ENCODE peak calls at places on chromosomes 2 and 18, in four cellular contexts. V is heart left ventricle, A is ovary, N is fibroblast of lung. H is an unnamed sample.

GRCh38 chr2:119760237-119760807 is 600 bp downstream of the PTPN4 start:
- DNase-seq in V (no peak), A (peak; percentile 56), N (no peak), H (peak; percentile 25)

GRCh38 chr2:85459771-85460170 is 41.3 kb downstream of the SH2D6 start:
- DNase-seq in V (no peak), A (no peak), N (no peak), H (no peak)

GRCh38 chr18:2906522-2907458 is 60.0 kb downstream of the EMILIN2 start:
- DNase-seq in A (peak; percentile 73), N (no peak), V (no peak), H (no peak)

GRCh38 chr2:240129731-240130392 is 6.2 kb downstream of the COPS9 start:
- DNase-seq in A (no peak), N (no peak), V (no peak), H (no peak)

GRCh38 chr2:188201639-188202038 is 90.0 kb upstream of the GULP1 start:
- DNase-seq in A (no peak), N (no peak), V (no peak), H (no peak)

GRCh38 chr2:98927059-98927458 is 9.0 kb downstream of the CRACDL start:
- DNase-seq in A (no peak), V (no peak), N (no peak), H (no peak)

GRCh38 chr2:63053235-63053888 is 2.7 kb downstream of the OTX1 start:
- DNase-seq in V (no peak), A (no peak), N (no peak), H (no peak)

GRCh38 chr18:55781481-55781957 is 193.5 kb upstream of the TCF4 start:
- DNase-seq in A (peak; percentile 31), V (peak; percentile 57), N (peak; percentile 83), H (no peak)

GRCh38 chr2:189849550-189849949 is 65.3 kb downstream of the PMS1 start:
- DNase-seq in V (no peak), N (no peak), A (no peak), H (no peak)

GRCh38 chr2:50606860-50607259 is 425.1 kb downstream of the NRXN1 start:
- DNase-seq in A (no peak), V (no peak), N (peak; percentile 6), H (no peak)

GRCh38 chr18:52937840-52938239 is 597.8 kb downstream of the DCC start:
- DNase-seq in N (no peak), A (no peak), V (no peak), H (no peak)

GRCh38 chr18:79637921-79638855 is 41.4 kb upstream of the CTDP1 start:
- DNase-seq in A (no peak), N (no peak), V (no peak), H (no peak)

GRCh38 chr2:119436993-119437772 is 5.5 kb downstream of the TMEM37 start:
- DNase-seq in V (no peak), A (no peak), N (no peak), H (no peak)

GRCh38 chr2:77270433-77270832 is 251.7 kb downstream of the LRRTM4 start:
- DNase-seq in N (peak; percentile 0), V (no peak), A (no peak), H (no peak)

GRCh38 chr2:96315400-96316071 is 9.6 kb upstream of the ITPRIPL1 start:
- DNase-seq in N (no peak), V (no peak), A (no peak), H (no peak)

GRCh38 chr2:189002079-189002478 is 27.9 kb downstream of the COL3A1 start:
- DNase-seq in V (no peak), A (no peak), N (peak; percentile 52), H (no peak)

GRCh38 chr18:58996131-58996632 is 131.5 kb downstream of the ZNF532 start:
- DNase-seq in N (peak; percentile 80), A (no peak), V (peak; percentile 76), H (no peak)
- TF ChIP-seq CTCF in N (no peak), A (no peak), V (no peak), H (no peak)

DNA sequence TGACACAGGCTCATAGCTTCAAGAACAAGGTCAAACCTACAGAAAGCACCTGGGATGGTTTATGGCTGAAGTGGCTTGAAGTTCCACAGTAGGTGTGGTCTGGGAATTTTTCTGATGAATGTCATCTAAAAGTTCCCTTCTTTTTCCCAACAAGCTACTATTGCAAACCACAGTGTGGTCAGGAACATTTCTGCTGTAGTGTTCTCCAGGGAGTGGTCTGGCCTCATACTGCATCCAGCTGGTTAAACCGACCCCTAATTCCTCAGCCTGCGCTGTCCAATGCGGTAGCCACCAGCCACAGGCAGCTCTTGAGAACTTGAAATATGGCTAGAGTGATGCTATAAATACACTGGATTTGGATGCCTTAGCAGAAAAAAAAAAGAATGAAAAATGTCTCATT is 92.7 kb downstream of the FAM124B start:
- DNase-seq in V (no peak), A (no peak), N (peak; percentile 15), H (no peak)
- TF ChIP-seq CTCF in V (no peak), A (no peak), N (no peak), H (no peak)

GRCh38 chr18:9792565-9793226 is 84.6 kb downstream of the RAB31 start:
- DNase-seq in A (no peak), V (no peak), N (no peak), H (no peak)
- TF ChIP-seq CTCF in A (no peak), V (peak; percentile 45), N (peak; percentile 25), H (no peak)

DNA sequence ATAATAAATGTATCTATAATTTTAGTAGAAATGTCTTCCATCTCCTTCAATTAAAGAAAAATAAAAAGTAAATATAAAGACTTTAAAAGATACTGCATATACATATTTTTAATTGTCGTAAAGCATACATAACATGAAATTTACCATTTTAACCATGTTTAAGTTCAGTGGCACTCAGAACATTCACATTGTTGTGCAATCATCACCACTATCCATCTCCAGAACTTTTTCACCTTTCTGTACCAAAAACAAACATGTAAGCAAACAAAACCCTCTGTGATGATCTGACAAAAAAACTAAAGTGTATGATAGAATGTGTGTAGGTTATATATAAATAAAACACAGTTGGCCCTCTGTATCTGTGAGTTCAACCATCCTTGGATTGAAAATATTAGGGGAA is 13.4 kb upstream of the DCTN1 start:
- DNase-seq in V (no peak), N (no peak), A (no peak), H (no peak)
- TF ChIP-seq CTCF in V (no peak), N (no peak), A (no peak), H (no peak)

DNA sequence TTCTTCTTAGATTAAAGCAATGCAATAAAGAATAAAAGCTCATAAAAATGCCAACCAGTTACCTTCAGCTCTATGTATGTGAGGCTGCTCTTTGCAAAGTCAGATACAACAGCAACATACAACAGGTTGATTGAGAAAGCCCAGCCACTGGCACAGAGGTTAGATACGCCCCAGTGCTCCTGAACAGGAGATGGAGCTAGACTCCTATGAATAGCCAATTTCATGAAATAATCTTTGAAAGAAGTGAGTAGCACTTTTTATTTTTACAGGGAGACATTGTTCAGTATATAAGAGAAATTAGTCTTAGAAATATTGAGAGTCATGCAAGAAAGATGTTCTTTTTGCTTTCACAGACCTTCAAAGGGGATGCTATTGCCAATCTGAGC is 362.4 kb upstream of the MEX3C start:
- DNase-seq in V (no peak), A (no peak), N (no peak), H (no peak)
- TF ChIP-seq CTCF in V (peak; percentile 11), A (no peak), N (no peak), H (no peak)

DNA sequence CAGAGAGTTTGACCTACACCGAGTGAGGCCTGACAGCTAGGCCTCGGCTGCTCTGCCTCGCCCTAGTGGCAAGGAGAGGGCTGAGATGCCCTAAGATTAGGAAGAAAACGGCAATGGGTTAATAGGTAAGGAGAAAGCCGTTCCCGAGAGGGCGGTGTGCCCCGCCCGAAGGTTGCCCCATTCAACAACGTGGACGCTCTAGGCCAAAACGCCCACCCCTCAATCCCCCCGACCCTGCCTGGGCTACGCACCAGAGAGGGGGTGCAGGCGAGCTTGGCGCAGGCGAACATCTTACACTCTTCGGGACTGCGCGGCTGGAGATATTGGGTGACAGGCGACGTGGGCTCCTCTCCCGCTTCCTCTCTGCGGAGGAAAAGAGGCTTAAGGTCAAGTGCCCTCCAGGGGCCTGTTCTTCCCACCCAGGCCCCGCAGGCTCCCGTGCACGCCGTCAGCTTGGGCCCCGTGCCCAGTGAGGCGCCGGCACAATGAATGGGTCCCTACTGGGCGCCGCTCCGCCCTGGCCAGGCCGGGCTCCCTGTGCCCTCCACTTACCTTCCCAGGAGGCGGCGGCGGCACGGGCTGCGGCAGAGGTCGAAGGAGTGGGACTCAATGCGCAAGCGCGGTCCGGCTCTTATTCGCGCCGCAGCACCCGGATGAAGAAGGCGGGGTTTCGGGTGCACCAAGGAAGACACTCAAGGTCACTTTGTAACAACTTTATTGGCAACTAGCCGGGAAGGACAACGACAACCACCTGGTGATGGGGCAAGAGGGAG is at the start of gene ATP5MC3:
- DNase-seq in N (peak; percentile 96), A (peak; percentile 92), V (peak; percentile 93), H (peak; percentile 79)
- TF ChIP-seq CTCF in N (peak; percentile 20), A (no peak), V (no peak), H (no peak)

GRCh38 chr2:10707831-10708230 is 13.6 kb upstream of the ATP6V1C2 start:
- DNase-seq in N (no peak), A (no peak), V (no peak), H (no peak)

GRCh38 chr2:10706033-10706432 is 15.4 kb upstream of the ATP6V1C2 start:
- DNase-seq in A (no peak), N (no peak), V (no peak), H (no peak)

GRCh38 chr2:10704034-10704594 is 14.3 kb upstream of the NOL10 start:
- DNase-seq in N (no peak), V (no peak), A (no peak), H (no peak)

GRCh38 chr2:10712186-10712809 is 9.1 kb upstream of the ATP6V1C2 start:
- DNase-seq in N (no peak), A (no peak), V (no peak), H (no peak)

GRCh38 chr2:10709290-10709939 is 12.0 kb upstream of the ATP6V1C2 start:
- DNase-seq in A (no peak), N (no peak), V (no peak), H (no peak)
- TF ChIP-seq CTCF in A (no peak), N (peak; percentile 20), V (peak; percentile 38), H (no peak)

DNA sequence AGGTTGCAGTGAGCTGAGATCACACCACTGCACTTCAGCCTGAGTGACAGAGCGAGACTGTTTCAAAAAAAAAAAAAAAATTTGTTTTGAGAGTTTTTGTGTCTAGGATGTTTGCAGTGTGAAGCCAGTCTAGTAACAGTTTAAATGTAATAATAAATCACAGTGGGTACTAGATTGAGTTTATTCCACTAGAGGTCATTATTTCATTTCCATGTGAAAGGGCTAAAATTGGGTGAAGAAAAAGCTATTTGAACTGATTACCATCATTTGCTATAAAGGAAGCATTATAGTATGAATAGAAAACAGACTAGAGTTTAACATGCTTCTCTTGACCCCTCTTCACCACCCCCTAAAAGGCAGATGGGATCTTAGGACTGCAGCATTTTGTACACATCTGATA is 20.3 kb downstream of the SNRPD1 start:
- DNase-seq in A (no peak), N (peak; percentile 21), V (no peak), H (no peak)
- TF ChIP-seq CTCF in A (no peak), N (no peak), V (no peak), H (no peak)

DNA sequence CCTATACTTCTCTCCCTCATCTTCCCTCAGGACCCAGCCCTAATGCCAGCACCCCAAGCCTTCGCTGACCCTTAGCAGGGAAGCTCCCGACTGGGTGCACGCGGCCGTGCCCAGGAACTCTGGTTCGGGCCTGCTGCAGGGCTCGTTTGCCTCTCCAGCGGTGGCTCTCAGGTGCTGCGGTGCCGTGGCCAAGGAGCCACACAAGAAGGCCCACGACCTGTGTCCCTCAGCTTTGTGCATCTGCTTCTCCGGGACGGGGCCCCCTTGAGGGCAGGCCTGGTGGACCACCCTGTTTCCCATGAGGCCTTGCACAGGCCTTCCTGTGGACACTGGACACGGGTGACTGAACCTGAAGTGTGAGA is 17.7 kb downstream of the BOK start:
- DNase-seq in N (no peak), V (no peak), A (no peak), H (no peak)
- TF ChIP-seq CTCF in N (no peak), V (no peak), A (no peak), H (no peak)